ENCODE peak calls at places on chromosomes 6 and 20, in five cellular contexts. F is stimulated activated CD4-positive, alpha-beta T cell treated with anti-CD3 and anti-CD28 coated beads, Interleukin-4, amount 100 ng/mL, for 24 hours; G is NCI-H1105 treated with DMSO at 0.1 percent for 48 hours; X is natural killer cell; T is lung microvascular endothelial cell. W is an unnamed sample.

GRCh38 chr6:22892452-22892851 is 323.1 kb downstream of the HDGFL1 start:
- DNase-seq in F (no peak), G (no peak), X (no peak), T (peak), W (no peak)

GRCh38 chr20:33902011-33902410 is 90.9 kb downstream of the CHMP4B start:
- DNase-seq in F (no peak), G (no peak), X (no peak), T (no peak), W (no peak)

GRCh38 chr6:14705841-14706377 is 540.0 kb upstream of the JARID2 start:
- DNase-seq in F (no peak), G (no peak), X (no peak), T (peak), W (no peak)

GRCh38 chr6:33144373-33144772 is 47.9 kb downstream of the COL11A2 start:
- DNase-seq in F (no peak), G (no peak), X (no peak), T (no peak), W (no peak)

GRCh38 chr20:18137412-18138265 is at the start of the genes KAT14 and PET117:
- DNase-seq in F (peak), G (peak), X (peak), T (peak), W (peak)

GRCh38 chr20:54088430-54088829 is 18.0 kb upstream of the BCAS1 start:
- DNase-seq in F (no peak), G (no peak), X (no peak), T (no peak), W (no peak)

GRCh38 chr6:74607934-74608333 is 597.9 kb downstream of the COL12A1 start:
- DNase-seq in F (no peak), G (no peak), X (no peak), T (no peak), W (no peak)

GRCh38 chr20:52242237-52243230 is 51.0 kb upstream of the ZFP64 start:
- DNase-seq in F (no peak), G (peak), X (no peak), T (peak), W (no peak)

GRCh38 chr20:60105404-60105803 is 147.2 kb downstream of the CDH26 start:
- DNase-seq in F (no peak), G (no peak), X (no peak), T (no peak), W (no peak)

GRCh38 chr20:63140683-63141433 is 75.1 kb downstream of the YTHDF1 start:
- DNase-seq in F (no peak), G (no peak), X (no peak), T (no peak), W (no peak)

GRCh38 chr6:30614044-30614842 is 2.8 kb downstream of the PPP1R10 start:
- DNase-seq in F (no peak), G (no peak), X (no peak), T (no peak), W (no peak)

GRCh38 chr6:16168858-16169257 is 40.0 kb downstream of the MYLIP start:
- DNase-seq in F (no peak), G (peak), X (no peak), T (peak), W (no peak)

GRCh38 chr6:21745543-21746337 is 152.2 kb downstream of the SOX4 start:
- DNase-seq in F (no peak), G (no peak), X (no peak), T (no peak), W (no peak)

GRCh38 chr6:26576929-26577719 is 19.6 kb upstream of the ABT1 start:
- DNase-seq in F (peak), G (no peak), X (peak), T (peak), W (no peak)

GRCh38 chr6:141309295-141309694 is 823.4 kb upstream of the GJE1 start:
- DNase-seq in F (peak), G (peak), X (no peak), T (no peak), W (no peak)

GRCh38 chr6:31776961-31777666 is at the start of gene VWA7:
- DNase-seq in F (peak), G (peak), X (peak), T (peak), W (no peak)

GRCh38 chr20:12040261-12040660 is 122.6 kb downstream of the BTBD3 start:
- DNase-seq in F (no peak), G (no peak), X (no peak), T (no peak), W (no peak)

GRCh38 chr6:32401564-32401963 is 5.4 kb downstream of the BTNL2 start:
- DNase-seq in F (no peak), G (no peak), X (no peak), T (no peak), W (no peak)

GRCh38 chr6:163955131-163955530 is 540.6 kb downstream of the QKI start:
- DNase-seq in F (no peak), G (no peak), X (no peak), T (no peak), W (no peak)

GRCh38 chr20:51616060-51616459 is 73.5 kb upstream of the NFATC2 start:
- DNase-seq in F (no peak), G (no peak), X (no peak), T (no peak), W (no peak)

GRCh38 chr20:9408422-9409300 is 105.7 kb upstream of the LAMP5 start:
- DNase-seq in F (no peak), G (peak), X (no peak), T (no peak), W (no peak)

GRCh38 chr6:143940011-143940597 is 68.0 kb downstream of the PLAGL1 start:
- DNase-seq in F (peak), G (peak), X (peak), T (peak), W (no peak)

GRCh38 chr6:167450631-167451030 is 125.7 kb downstream of the TTLL2 start:
- DNase-seq in F (no peak), G (no peak), X (no peak), T (no peak), W (no peak)

W was measured in type B pancreatic cell.